ENCODE peak calls at places on chromosomes 6 and 20, in five cellular contexts. M, F, G, E and X are unnamed samples.

GRCh38 chr20:22561965-22562581 is 22.3 kb downstream of the FOXA2 start:
- DNase-seq in M (no peak), F (no peak), G (no peak), E (no peak), X (no peak)

GRCh38 chr20:55174635-55175034 is 699.2 kb downstream of the DOK5 start:
- DNase-seq in M (no peak), F (no peak), G (no peak), E (no peak), X (no peak)

GRCh38 chr20:56759741-56760278 is 130.7 kb downstream of the TFAP2C start:
- DNase-seq in M (no peak), F (no peak), G (no peak), E (no peak), X (no peak)

GRCh38 chr6:12522347-12522746 is 194.2 kb upstream of the PHACTR1 start:
- DNase-seq in M (no peak), F (no peak), G (no peak), E (no peak), X (no peak)

GRCh38 chr6:6699741-6700367 is 111.3 kb downstream of the LY86 start:
- DNase-seq in M (no peak), F (peak; percentile 52), G (no peak), E (peak; percentile 72), X (peak; percentile 39)

GRCh38 chr6:56247654-56248122 is 308 bp upstream of the COL21A1 start:
- DNase-seq in M (no peak), F (no peak), G (no peak), E (peak; percentile 4), X (no peak)

GRCh38 chr20:1848378-1848777 is 46.8 kb upstream of the SIRPA start:
- DNase-seq in M (no peak), F (no peak), G (no peak), E (no peak), X (no peak)

GRCh38 chr20:50029697-50030428 is 47.1 kb downstream of the SNAI1 start:
- DNase-seq in M (no peak), F (no peak), G (no peak), E (peak; percentile 57), X (no peak)

GRCh38 chr6:169158182-169158573 is 95.5 kb downstream of the THBS2 start:
- DNase-seq in M (peak; percentile 6), F (no peak), G (no peak), E (no peak), X (no peak)

GRCh38 chr20:58618694-58619540 is 32.2 kb upstream of the STX16 start:
- DNase-seq in M (no peak), F (peak; percentile 72), G (no peak), E (no peak), X (no peak)

GRCh38 chr6:154878866-154879491 is 116.1 kb upstream of the TIAM2 start:
- DNase-seq in M (no peak), F (no peak), G (no peak), E (no peak), X (no peak)

GRCh38 chr6:25449774-25450173 is 170.6 kb downstream of the CARMIL1 start:
- DNase-seq in M (no peak), F (peak; percentile 58), G (no peak), E (no peak), X (no peak)

GRCh38 chr20:58871533-58872102 is 19.1 kb downstream of the GNAS start:
- DNase-seq in M (no peak), F (no peak), G (no peak), E (peak; percentile 41), X (no peak)

GRCh38 chr20:3240776-3241363 is 1.9 kb upstream of the SLC4A11 start:
- DNase-seq in M (no peak), F (no peak), G (no peak), E (no peak), X (no peak)

GRCh38 chr20:56469077-56469449 is 636 bp downstream of the RTF2 start:
- DNase-seq in M (no peak), F (no peak), G (no peak), E (no peak), X (no peak)

GRCh38 chr6:44122821-44123220 is 4.4 kb downstream of the MRPL14 start:
- DNase-seq in M (no peak), F (no peak), G (no peak), E (no peak), X (no peak)

GRCh38 chr6:108004861-108005260 is 46.9 kb upstream of the SEC63 start:
- DNase-seq in M (no peak), F (no peak), G (no peak), E (no peak), X (no peak)

GRCh38 chr20:36130316-36130865 is 24.1 kb upstream of the EPB41L1 start:
- DNase-seq in M (no peak), F (no peak), G (no peak), E (no peak), X (no peak)

GRCh38 chr6:134880487-134881190 is 69.3 kb downstream of the ALDH8A1 start:
- DNase-seq in M (no peak), F (no peak), G (no peak), E (no peak), X (no peak)

GRCh38 chr20:22808628-22809027 is 224.3 kb upstream of the FOXA2 start:
- DNase-seq in M (no peak), F (no peak), G (no peak), E (no peak), X (no peak)

GRCh38 chr20:20547221-20547875 is 165.1 kb downstream of the RALGAPA2 start:
- DNase-seq in M (no peak), F (no peak), G (no peak), E (no peak), X (no peak)

GRCh38 chr20:17835240-17835940 is 133.2 kb downstream of the SNX5 start:
- DNase-seq in M (no peak), F (no peak), G (no peak), E (peak; percentile 49), X (no peak)

GRCh38 chr20:17833036-17833674 is 133.4 kb downstream of the BANF2 start:
- DNase-seq in M (no peak), F (no peak), G (no peak), E (no peak), X (no peak)

GRCh38 chr20:17835941-17836861 is 132.4 kb downstream of the SNX5 start:
- DNase-seq in M (no peak), F (no peak), G (no peak), E (peak; percentile 45), X (no peak)

GRCh38 chr20:17837179-17837578 is 131.4 kb downstream of the SNX5 start:
- DNase-seq in M (no peak), F (no peak), G (no peak), E (no peak), X (no peak)

DNA sequence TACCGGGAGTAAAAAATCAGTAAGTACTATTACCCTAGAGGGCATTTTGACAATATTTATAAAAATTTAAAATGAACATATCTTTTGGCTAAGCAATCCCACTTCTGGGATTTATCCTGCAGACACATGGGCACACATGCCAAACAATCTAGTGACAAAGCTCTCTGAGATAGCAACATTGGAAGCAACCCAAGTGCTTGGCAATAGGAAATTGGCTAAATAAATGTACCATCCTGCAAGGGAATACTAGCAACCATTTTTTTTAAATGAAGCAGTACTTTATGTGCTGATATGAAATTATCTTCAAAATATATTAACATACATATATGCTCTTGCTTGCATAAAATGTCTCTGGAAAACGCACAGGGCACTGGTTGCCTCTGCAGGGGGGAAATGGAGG is 133.8 kb downstream of the SNX5 start:
- DNase-seq in M (no peak), F (no peak), G (no peak), E (peak; percentile 40), X (no peak)
- H3K27ac ChIP-seq in M (no peak overlapping the region), F (no peak overlapping the region), G (no peak overlapping the region), E (no peak overlapping the region), X (no peak overlapping the region)

DNA sequence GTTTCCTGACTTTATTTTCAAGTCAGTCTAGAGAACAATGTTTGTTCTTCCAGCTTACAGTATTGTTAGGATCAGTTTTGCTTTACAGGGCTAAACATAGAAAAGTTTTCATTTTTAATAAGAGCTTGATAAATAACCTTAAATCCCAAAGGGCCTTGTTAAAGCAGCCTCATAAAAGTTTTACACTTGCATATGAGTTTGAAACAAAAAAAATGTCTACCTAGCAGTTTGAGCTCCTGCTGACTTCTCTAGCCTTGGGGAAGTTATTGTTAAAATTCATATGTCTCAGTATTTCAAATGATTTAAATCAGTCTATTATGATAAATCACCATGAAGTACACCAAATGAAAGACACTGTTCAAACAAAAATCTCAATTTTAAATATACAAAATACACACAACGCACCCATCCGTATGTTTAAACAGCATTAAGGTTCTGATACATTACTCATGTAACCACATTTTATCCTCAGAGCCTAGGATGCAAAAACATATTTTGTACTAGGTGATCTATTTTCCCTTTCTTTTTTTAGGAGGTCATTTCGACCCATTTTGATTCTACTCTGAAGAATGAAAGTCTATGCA is 87.2 kb downstream of the UBE3D start:
- DNase-seq in M (no peak), F (no peak), G (no peak), E (no peak), X (no peak)
- H3K27ac ChIP-seq in M (no peak overlapping the region), F (no peak overlapping the region), G (no peak overlapping the region), E (no peak overlapping the region), X (no peak overlapping the region)

GRCh38 chr20:31845300-31845863 is at the start of gene FOXS1:
- DNase-seq in M (no peak), F (peak; percentile 82), G (no peak), E (no peak), X (no peak)

GRCh38 chr20:31848088-31848999 is 2.9 kb upstream of the FOXS1 start:
- DNase-seq in M (no peak), F (no peak), G (no peak), E (no peak), X (no peak)

GRCh38 chr20:31844737-31845299 is 586 bp downstream of the FOXS1 start:
- DNase-seq in M (no peak), F (no peak), G (no peak), E (no peak), X (no peak)

GRCh38 chr20:31849306-31849930 is 4.0 kb upstream of the FOXS1 start:
- DNase-seq in M (no peak), F (no peak), G (no peak), E (peak; percentile 89), X (no peak)

GRCh38 chr20:31846793-31847138 is 1.4 kb upstream of the FOXS1 start:
- DNase-seq in M (no peak), F (no peak), G (no peak), E (no peak), X (no peak)
- H3K27ac ChIP-seq in M (no peak overlapping the region), F (no peak overlapping the region), G (no peak overlapping the region), E (no peak overlapping the region), X (no peak overlapping the region)

DNA sequence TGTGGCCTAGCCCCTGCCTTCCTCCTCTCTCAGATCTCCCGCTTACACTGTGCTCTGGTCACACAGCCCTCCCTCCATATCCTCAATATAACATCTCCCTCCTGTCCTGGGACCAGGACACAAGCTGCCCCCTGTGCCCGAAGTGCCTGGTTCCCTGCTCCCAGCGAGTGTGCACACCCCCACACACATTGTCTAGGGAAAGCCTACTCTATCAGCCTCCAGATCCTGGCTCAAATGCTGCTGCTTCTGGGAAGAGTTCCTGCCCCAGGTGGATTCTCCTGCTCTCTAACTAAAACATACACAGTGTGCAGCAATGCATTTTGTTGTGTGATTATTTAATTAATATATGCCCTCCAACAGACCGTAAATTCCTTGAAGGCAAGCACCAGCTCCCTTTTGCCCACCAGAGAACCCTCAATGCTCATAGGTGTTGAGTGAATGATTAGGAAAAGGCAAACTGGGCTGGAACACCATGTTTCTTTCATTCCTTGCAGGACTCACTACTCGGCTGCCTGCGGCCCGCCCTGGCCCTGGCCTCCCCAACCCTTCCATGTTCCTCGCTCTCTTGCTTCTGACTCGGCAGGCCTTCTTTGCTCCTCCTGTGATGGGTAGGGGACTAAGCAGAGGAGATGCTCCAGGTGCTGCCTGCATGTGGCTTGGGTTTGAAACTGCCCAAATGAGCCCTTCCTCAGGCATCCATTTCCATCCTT is 194.6 kb downstream of the ZDHHC14 start:
- DNase-seq in M (no peak), F (no peak), G (no peak), E (no peak), X (no peak)
- H3K27ac ChIP-seq in M (no peak overlapping the region), F (no peak overlapping the region), G (no peak overlapping the region), E (no peak overlapping the region), X (no peak overlapping the region)